ENCODE peak calls at places on chromosome 7, in five cellular contexts. G is NCI-H1092 treated with DMSO at 0.1 percent for 48 hours; W is stimulated activated CD4-positive, alpha-beta T cell treated with anti-CD3 and anti-CD28 coated beads, Interleukin-1b, Interleukin-23, amount 100 ng/mL, for 1 hour; J is HFF-Myc; O is AG10803. C is an unnamed sample.

GRCh38 chr7:71616217-71616616 is 484.3 kb downstream of the GALNT17 start:
- DNase-seq in O (no peak), G (no peak), J (no peak), W (no peak), C (no peak)

GRCh38 chr7:1542841-1543747 is 12.6 kb downstream of the MAFK start:
- DNase-seq in O (no peak), W (no peak), J (no peak), G (no peak), C (no peak)

GRCh38 chr7:111029574-111030357 is 61.2 kb upstream of the LRRN3 start:
- DNase-seq in W (no peak), G (peak), O (peak), J (peak), C (peak)

GRCh38 chr7:126940723-126941307 is 311.9 kb downstream of the GRM8 start:
- DNase-seq in O (no peak), J (no peak), G (no peak), W (no peak), C (no peak)

GRCh38 chr7:5183155-5183554 is 6.9 kb upstream of the WIPI2 start:
- DNase-seq in W (no peak), O (no peak), G (no peak), J (no peak), C (no peak)

GRCh38 chr7:84251183-84251845 is 56.7 kb upstream of the SEMA3A start:
- DNase-seq in O (peak), G (no peak), W (no peak), J (peak), C (no peak)

GRCh38 chr7:11716185-11716584 is 115.8 kb downstream of the THSD7A start:
- DNase-seq in J (peak), W (no peak), O (peak), G (peak), C (no peak)

GRCh38 chr7:40223451-40224112 is 88.8 kb downstream of the SUGCT start:
- DNase-seq in G (no peak), O (peak), J (no peak), W (no peak), C (no peak)

GRCh38 chr7:30556854-30557644 is 37.6 kb upstream of the GARS1 start:
- DNase-seq in W (no peak), O (peak), J (no peak), G (peak), C (peak)

GRCh38 chr7:11194492-11194891 is 220.8 kb downstream of the PHF14 start:
- DNase-seq in O (peak), G (no peak), J (no peak), W (no peak), C (no peak)

GRCh38 chr7:154947604-154948003 is 55.3 kb downstream of the PAXIP1 start:
- DNase-seq in W (no peak), O (no peak), G (no peak), J (no peak), C (no peak)

C was measured in cerebellar cortex.